ENCODE peak calls at places on chromosomes 5 and 9, in four cellular contexts. One of them, this sample, is unnamed.

GRCh38 chr5:44875661-44876250 is 67.0 kb downstream of the MRPS30 start:
- DNase-seq in GM12878: peak; percentile 55
- DNase-seq in H1: no peak
- DNase-seq in HepG2: peak; percentile 51
- DNase-seq in this sample: no peak

GRCh38 chr9:95025213-95026170 is 292.0 kb downstream of the FANCC start:
- DNase-seq in GM12878: no peak
- DNase-seq in H1: no peak
- DNase-seq in HepG2: peak; percentile 80
- DNase-seq in this sample: peak; percentile 21

GRCh38 chr5:39740404-39740803 is 315.6 kb upstream of the DAB2 start:
- DNase-seq in GM12878: no peak
- DNase-seq in H1: no peak
- DNase-seq in HepG2: no peak
- DNase-seq in this sample: no peak

GRCh38 chr5:113218200-113218599 is 216.6 kb downstream of the TSSK1B start:
- DNase-seq in GM12878: no peak
- DNase-seq in H1: no peak
- DNase-seq in HepG2: no peak
- DNase-seq in this sample: no peak

GRCh38 chr9:135908334-135909204 is 1.2 kb upstream of the CAMSAP1 start:
- DNase-seq in GM12878: no peak
- DNase-seq in H1: no peak
- DNase-seq in HepG2: no peak
- DNase-seq in this sample: no peak

GRCh38 chr9:108783318-108784127 is 72.3 kb downstream of the ACTL7B start:
- DNase-seq in GM12878: no peak
- DNase-seq in H1: no peak
- DNase-seq in HepG2: no peak
- DNase-seq in this sample: no peak

GRCh38 chr5:41778410-41778809 is 91.8 kb downstream of the OXCT1 start:
- DNase-seq in GM12878: no peak
- DNase-seq in H1: no peak
- DNase-seq in HepG2: no peak
- DNase-seq in this sample: no peak

GRCh38 chr9:105908069-105908468 is 213.7 kb downstream of the TMEM38B start:
- DNase-seq in GM12878: no peak
- DNase-seq in H1: no peak
- DNase-seq in HepG2: no peak
- DNase-seq in this sample: no peak

GRCh38 chr5:35478856-35479682 is 138.6 kb upstream of the SPEF2 start:
- DNase-seq in GM12878: no peak
- DNase-seq in H1: no peak
- DNase-seq in HepG2: peak; percentile 50
- DNase-seq in this sample: no peak

GRCh38 chr5:37637165-37637845 is 202.5 kb downstream of the GDNF start:
- DNase-seq in GM12878: no peak
- DNase-seq in H1: no peak
- DNase-seq in HepG2: no peak
- DNase-seq in this sample: no peak

GRCh38 chr5:51033215-51033614 is 350.0 kb upstream of the ISL1 start:
- DNase-seq in GM12878: no peak
- DNase-seq in H1: no peak
- DNase-seq in HepG2: no peak
- DNase-seq in this sample: no peak

GRCh38 chr9:134404376-134405358 is 78.4 kb downstream of the RXRA start:
- DNase-seq in GM12878: no peak
- DNase-seq in H1: no peak
- DNase-seq in HepG2: no peak
- DNase-seq in this sample: no peak

GRCh38 chr9:133786936-133787748 is 49.0 kb upstream of the SARDH start:
- DNase-seq in GM12878: no peak
- DNase-seq in H1: no peak
- DNase-seq in HepG2: no peak
- DNase-seq in this sample: no peak

GRCh38 chr5:152556779-152557178 is 151.7 kb upstream of the NMUR2 start:
- DNase-seq in GM12878: no peak
- DNase-seq in H1: no peak
- DNase-seq in HepG2: no peak
- DNase-seq in this sample: no peak

GRCh38 chr9:122248448-122248865 is 16.2 kb downstream of the RBM18 start:
- DNase-seq in GM12878: no peak
- DNase-seq in H1: no peak
- DNase-seq in HepG2: no peak
- DNase-seq in this sample: no peak

GRCh38 chr5:98604301-98604700 is 169.2 kb upstream of the RGMB start:
- DNase-seq in GM12878: no peak
- DNase-seq in H1: no peak
- DNase-seq in HepG2: no peak
- DNase-seq in this sample: no peak

GRCh38 chr5:54115768-54116403 is 194.5 kb downstream of the ARL15 start:
- DNase-seq in GM12878: no peak
- DNase-seq in H1: no peak
- DNase-seq in HepG2: no peak
- DNase-seq in this sample: no peak

GRCh38 chr5:141517902-141518610 is 29.2 kb downstream of the PCDHGC5 start:
- DNase-seq in GM12878: no peak
- DNase-seq in H1: no peak
- DNase-seq in HepG2: no peak
- DNase-seq in this sample: no peak

GRCh38 chr5:169431386-169431785 is 130.4 kb upstream of the SLIT3 start:
- DNase-seq in GM12878: no peak
- DNase-seq in H1: no peak
- DNase-seq in HepG2: no peak
- DNase-seq in this sample: no peak

GRCh38 chr5:168263108-168263507 is 28.3 kb upstream of the WWC1 start:
- DNase-seq in GM12878: no peak
- DNase-seq in H1: no peak
- DNase-seq in HepG2: no peak
- DNase-seq in this sample: no peak

GRCh38 chr9:34072868-34073590 is 24.3 kb upstream of the UBAP2 start:
- DNase-seq in GM12878: no peak
- DNase-seq in H1: no peak
- DNase-seq in HepG2: peak; percentile 94
- DNase-seq in this sample: no peak

GRCh38 chr5:11482011-11482410 is 422.2 kb downstream of the CTNND2 start:
- DNase-seq in GM12878: no peak
- DNase-seq in H1: no peak
- DNase-seq in HepG2: no peak
- DNase-seq in this sample: no peak

GRCh38 chr5:148543727-148544126 is 110.6 kb downstream of the HTR4 start:
- DNase-seq in GM12878: no peak
- DNase-seq in H1: no peak
- DNase-seq in HepG2: no peak
- DNase-seq in this sample: no peak

GRCh38 chr5:109927639-109928038 is 237.9 kb downstream of the MAN2A1 start:
- DNase-seq in GM12878: no peak
- DNase-seq in H1: no peak
- DNase-seq in HepG2: no peak
- DNase-seq in this sample: no peak

GRCh38 chr5:58002318-58002717 is 457.6 kb downstream of the PLK2 start:
- DNase-seq in GM12878: no peak
- DNase-seq in H1: no peak
- DNase-seq in HepG2: no peak
- DNase-seq in this sample: no peak

GRCh38 chr5:35788724-35789123 is 68.0 kb upstream of the IL7R start:
- DNase-seq in GM12878: no peak
- DNase-seq in H1: no peak
- DNase-seq in HepG2: no peak
- DNase-seq in this sample: no peak

GRCh38 chr5:172137046-172137445 is 51.0 kb downstream of the STK10 start:
- DNase-seq in GM12878: no peak
- DNase-seq in H1: no peak
- DNase-seq in HepG2: no peak
- DNase-seq in this sample: no peak

GRCh38 chr9:133397895-133398294 is 19.9 kb downstream of the REXO4 start:
- DNase-seq in GM12878: no peak
- DNase-seq in H1: no peak
- DNase-seq in HepG2: no peak
- DNase-seq in this sample: no peak

GRCh38 chr9:124010665-124011321 is 775 bp upstream of the LHX2 start:
- DNase-seq in GM12878: no peak
- DNase-seq in H1: no peak
- DNase-seq in HepG2: no peak
- DNase-seq in this sample: no peak

GRCh38 chr5:142600611-142601360 is 85.1 kb downstream of the FGF1 start:
- DNase-seq in GM12878: no peak
- DNase-seq in H1: no peak
- DNase-seq in HepG2: peak; percentile 10
- DNase-seq in this sample: no peak

GRCh38 chr9:72407047-72407446 is 42.0 kb upstream of the ZFAND5 start:
- DNase-seq in GM12878: no peak
- DNase-seq in H1: no peak
- DNase-seq in HepG2: no peak
- DNase-seq in this sample: no peak

GRCh38 chr9:104429147-104429546 is 74.9 kb upstream of the OR13F1 start:
- DNase-seq in GM12878: no peak
- DNase-seq in H1: no peak
- DNase-seq in HepG2: no peak
- DNase-seq in this sample: no peak
- TF ChIP-seq HDAC6 in GM12878: no peak
- TF ChIP-seq HDAC6 in H1: no peak
- TF ChIP-seq HDAC6 in HepG2: no peak
- TF ChIP-seq HDAC6 in this sample: no peak

GRCh38 chr9:86387376-86387775 is 33.2 kb upstream of the TUT7 start:
- DNase-seq in GM12878: no peak
- DNase-seq in H1: no peak
- DNase-seq in HepG2: no peak
- DNase-seq in this sample: no peak
- H3K4me2 ChIP-seq in GM12878: no peak overlapping the region
- H3K4me2 ChIP-seq in H1: no peak overlapping the region
- H3K4me2 ChIP-seq in HepG2: no peak overlapping the region
- H3K4me2 ChIP-seq in this sample: no peak overlapping the region

DNA sequence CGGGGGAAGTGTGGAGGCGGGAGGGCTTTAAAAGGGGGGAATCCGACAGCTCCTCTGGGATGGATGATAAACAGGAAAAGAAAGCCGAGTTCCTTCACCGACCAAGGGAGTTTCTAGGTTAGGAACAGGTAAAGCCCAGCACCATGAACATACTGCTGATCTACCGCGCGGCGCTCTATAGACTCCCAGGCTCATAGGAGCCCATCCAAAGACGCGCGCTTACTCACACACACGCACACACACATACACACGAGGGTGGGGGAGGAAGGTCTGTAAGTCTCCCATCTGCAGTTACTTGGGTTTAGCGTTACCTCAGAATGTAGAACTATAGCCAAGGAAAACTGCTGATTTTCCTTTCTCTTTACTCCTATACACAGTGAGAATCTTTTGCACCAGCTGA is 2.6 kb upstream of the GABRB2 start:
- DNase-seq in GM12878: no peak
- DNase-seq in H1: no peak
- DNase-seq in HepG2: no peak
- DNase-seq in this sample: no peak
- TF ChIP-seq HDAC6 in GM12878: no peak
- TF ChIP-seq HDAC6 in H1: no peak
- TF ChIP-seq HDAC6 in HepG2: no peak
- TF ChIP-seq HDAC6 in this sample: no peak

DNA sequence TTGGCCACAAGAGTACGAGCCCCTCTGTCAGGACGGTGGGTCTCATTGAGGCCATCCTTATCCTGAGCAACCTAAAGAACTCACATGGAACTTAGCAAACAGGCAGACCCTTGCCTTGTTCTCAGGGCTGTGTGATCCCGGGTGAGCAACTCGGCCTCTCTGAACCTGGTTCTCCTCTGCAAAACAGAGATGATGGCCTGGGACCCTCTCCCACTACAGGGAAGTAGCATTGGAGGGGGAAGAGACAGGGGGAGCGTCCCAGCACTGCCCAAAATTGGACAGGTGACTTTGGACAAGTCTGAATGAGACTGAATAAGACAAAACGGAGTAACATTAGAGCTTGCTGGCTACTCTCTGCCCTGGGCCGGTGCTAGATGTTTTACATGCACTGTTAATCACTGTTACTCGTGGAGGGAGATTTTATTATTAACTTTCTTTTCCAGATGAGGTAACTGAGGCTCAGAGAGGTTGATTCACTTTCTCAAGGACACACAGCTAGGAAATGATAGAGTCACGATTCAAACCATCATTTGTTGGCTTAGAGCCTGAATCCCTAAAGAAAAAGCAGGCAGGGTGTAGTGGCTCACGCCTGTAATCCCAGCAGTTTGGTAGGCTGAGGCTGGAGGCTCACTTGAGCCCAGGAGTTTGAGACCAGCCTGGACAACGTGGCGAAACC is 136.4 kb downstream of the C9orf50 start:
- DNase-seq in GM12878: no peak
- DNase-seq in H1: no peak
- DNase-seq in HepG2: no peak
- DNase-seq in this sample: no peak
- H3K4me2 ChIP-seq in GM12878: no peak overlapping the region
- H3K4me2 ChIP-seq in H1: peak overlapping the region; percentile 98
- H3K4me2 ChIP-seq in HepG2: peak overlapping the region; percentile 69
- H3K4me2 ChIP-seq in this sample: no peak overlapping the region

GRCh38 chr9:88821749-88822106 is 169.5 kb upstream of the S1PR3 start:
- DNase-seq in GM12878: no peak
- DNase-seq in H1: no peak
- DNase-seq in HepG2: no peak
- DNase-seq in this sample: no peak

GRCh38 chr9:88828018-88828417 is 163.2 kb upstream of the S1PR3 start:
- DNase-seq in GM12878: no peak
- DNase-seq in H1: no peak
- DNase-seq in HepG2: no peak
- DNase-seq in this sample: no peak

GRCh38 chr9:88826181-88826580 is 165.1 kb upstream of the S1PR3 start:
- DNase-seq in GM12878: no peak
- DNase-seq in H1: no peak
- DNase-seq in HepG2: no peak
- DNase-seq in this sample: no peak

GRCh38 chr9:88826651-88827245 is 164.5 kb upstream of the S1PR3 start:
- DNase-seq in GM12878: no peak
- DNase-seq in H1: no peak
- DNase-seq in HepG2: no peak
- DNase-seq in this sample: no peak

DNA sequence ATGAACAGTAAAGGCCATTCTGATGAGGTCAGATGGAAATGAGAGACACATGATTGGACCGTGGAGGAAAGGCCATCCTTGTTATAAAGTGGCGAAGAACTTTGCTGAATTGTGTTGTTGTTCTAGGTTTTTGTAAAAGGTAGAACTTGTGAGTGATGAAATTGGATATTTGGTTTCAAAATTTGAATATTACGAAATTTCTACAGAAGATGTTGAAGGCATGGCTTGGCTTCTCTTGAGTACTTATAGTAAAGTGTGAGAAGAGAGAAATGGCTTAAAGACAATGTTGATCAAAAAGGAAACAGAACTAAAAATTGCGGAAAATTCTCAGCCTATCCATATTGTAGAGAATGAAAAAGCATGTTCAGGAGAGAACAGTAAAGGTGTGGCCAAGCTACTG is 166.6 kb upstream of the S1PR3 start:
- DNase-seq in GM12878: no peak
- DNase-seq in H1: no peak
- DNase-seq in HepG2: no peak
- DNase-seq in this sample: no peak
- TF ChIP-seq HDAC6 in GM12878: no peak
- TF ChIP-seq HDAC6 in H1: no peak
- TF ChIP-seq HDAC6 in HepG2: no peak
- TF ChIP-seq HDAC6 in this sample: no peak

This sample was measured in K562.